ENCODE peak calls at places on chromosome 16, in eight cellular contexts. One of them, this sample, is unnamed.

GRCh38 chr16:75193265-75193650 is 13.7 kb downstream of the CTRB2 start:
- DNase-seq in iPS DF 6.9: no peak
- DNase-seq in A549: no peak
- DNase-seq in stomach: no peak
- DNase-seq in spleen: no peak
- DNase-seq in cardiac muscle cell: no peak
- DNase-seq in mesendoderm: no peak
- DNase-seq in GM23248: no peak
- DNase-seq in this sample: no peak

GRCh38 chr16:6032438-6032837 is 934.8 kb upstream of the EEF2KMT start:
- DNase-seq in iPS DF 6.9: no peak
- DNase-seq in A549: no peak
- DNase-seq in stomach: no peak
- DNase-seq in spleen: no peak
- DNase-seq in cardiac muscle cell: no peak
- DNase-seq in mesendoderm: no peak
- DNase-seq in GM23248: no peak
- DNase-seq in this sample: no peak

GRCh38 chr16:21283521-21284289 is 5.6 kb upstream of the CRYM start:
- DNase-seq in iPS DF 6.9: no peak
- DNase-seq in A549: peak
- DNase-seq in stomach: peak
- DNase-seq in spleen: peak
- DNase-seq in cardiac muscle cell: peak
- DNase-seq in mesendoderm: peak
- DNase-seq in GM23248: peak
- DNase-seq in this sample: peak

GRCh38 chr16:12087901-12088364 is 111.4 kb downstream of the SNX29 start:
- DNase-seq in iPS DF 6.9: no peak
- DNase-seq in A549: no peak
- DNase-seq in stomach: peak
- DNase-seq in spleen: peak
- DNase-seq in cardiac muscle cell: no peak
- DNase-seq in mesendoderm: no peak
- DNase-seq in GM23248: no peak
- DNase-seq in this sample: peak

GRCh38 chr16:51763072-51763658 is 612.1 kb upstream of the SALL1 start:
- DNase-seq in iPS DF 6.9: no peak
- DNase-seq in A549: no peak
- DNase-seq in stomach: no peak
- DNase-seq in spleen: no peak
- DNase-seq in cardiac muscle cell: peak
- DNase-seq in mesendoderm: peak
- DNase-seq in GM23248: no peak
- DNase-seq in this sample: no peak

GRCh38 chr16:80655751-80656150 is 115.0 kb downstream of the DYNLRB2 start:
- DNase-seq in iPS DF 6.9: no peak
- DNase-seq in A549: no peak
- DNase-seq in stomach: no peak
- DNase-seq in spleen: no peak
- DNase-seq in cardiac muscle cell: no peak
- DNase-seq in mesendoderm: no peak
- DNase-seq in GM23248: no peak
- DNase-seq in this sample: no peak

GRCh38 chr16:47467501-47467900 is 6.4 kb downstream of the PHKB start:
- DNase-seq in iPS DF 6.9: no peak
- DNase-seq in A549: no peak
- DNase-seq in stomach: no peak
- DNase-seq in spleen: no peak
- DNase-seq in cardiac muscle cell: no peak
- DNase-seq in mesendoderm: no peak
- DNase-seq in GM23248: no peak
- DNase-seq in this sample: no peak

GRCh38 chr16:50616883-50617629 is 64.1 kb downstream of the SNX20 start:
- DNase-seq in iPS DF 6.9: no peak
- DNase-seq in A549: no peak
- DNase-seq in stomach: peak
- DNase-seq in spleen: no peak
- DNase-seq in cardiac muscle cell: peak
- DNase-seq in mesendoderm: peak
- DNase-seq in GM23248: no peak
- DNase-seq in this sample: no peak

GRCh38 chr16:2516391-2517240 is 2.9 kb downstream of the ATP6V0C start:
- DNase-seq in iPS DF 6.9: no peak
- DNase-seq in A549: no peak
- DNase-seq in stomach: no peak
- DNase-seq in spleen: peak
- DNase-seq in cardiac muscle cell: no peak
- DNase-seq in mesendoderm: no peak
- DNase-seq in GM23248: peak
- DNase-seq in this sample: no peak
- H3K27ac ChIP-seq in iPS DF 6.9: no peak
- H3K27ac ChIP-seq in A549: peak
- H3K27ac ChIP-seq in stomach: peak
- H3K27ac ChIP-seq in spleen: peak
- H3K27ac ChIP-seq in cardiac muscle cell: no peak
- H3K27ac ChIP-seq in mesendoderm: no peak
- H3K27ac ChIP-seq in GM23248: peak
- H3K27ac ChIP-seq in this sample: no peak

GRCh38 chr16:56625140-56625942 is at the start of gene MT1E:
- DNase-seq in iPS DF 6.9: no peak
- DNase-seq in A549: no peak
- DNase-seq in stomach: peak
- DNase-seq in spleen: no peak
- DNase-seq in cardiac muscle cell: peak
- DNase-seq in mesendoderm: peak
- DNase-seq in GM23248: peak
- DNase-seq in this sample: no peak

GRCh38 chr16:56626685-56627084 is 1.1 kb downstream of the MT1E start:
- DNase-seq in iPS DF 6.9: no peak
- DNase-seq in A549: no peak
- DNase-seq in stomach: no peak
- DNase-seq in spleen: no peak
- DNase-seq in cardiac muscle cell: no peak
- DNase-seq in mesendoderm: no peak
- DNase-seq in GM23248: peak
- DNase-seq in this sample: no peak

GRCh38 chr16:56623637-56624036 is 1.9 kb upstream of the MT1E start:
- DNase-seq in iPS DF 6.9: no peak
- DNase-seq in A549: no peak
- DNase-seq in stomach: no peak
- DNase-seq in spleen: no peak
- DNase-seq in cardiac muscle cell: no peak
- DNase-seq in mesendoderm: no peak
- DNase-seq in GM23248: no peak
- DNase-seq in this sample: no peak

GRCh38 chr16:56628486-56629035 is 3.0 kb downstream of the MT1E start:
- DNase-seq in iPS DF 6.9: no peak
- DNase-seq in A549: no peak
- DNase-seq in stomach: no peak
- DNase-seq in spleen: no peak
- DNase-seq in cardiac muscle cell: no peak
- DNase-seq in mesendoderm: no peak
- DNase-seq in GM23248: peak
- DNase-seq in this sample: no peak

DNA sequence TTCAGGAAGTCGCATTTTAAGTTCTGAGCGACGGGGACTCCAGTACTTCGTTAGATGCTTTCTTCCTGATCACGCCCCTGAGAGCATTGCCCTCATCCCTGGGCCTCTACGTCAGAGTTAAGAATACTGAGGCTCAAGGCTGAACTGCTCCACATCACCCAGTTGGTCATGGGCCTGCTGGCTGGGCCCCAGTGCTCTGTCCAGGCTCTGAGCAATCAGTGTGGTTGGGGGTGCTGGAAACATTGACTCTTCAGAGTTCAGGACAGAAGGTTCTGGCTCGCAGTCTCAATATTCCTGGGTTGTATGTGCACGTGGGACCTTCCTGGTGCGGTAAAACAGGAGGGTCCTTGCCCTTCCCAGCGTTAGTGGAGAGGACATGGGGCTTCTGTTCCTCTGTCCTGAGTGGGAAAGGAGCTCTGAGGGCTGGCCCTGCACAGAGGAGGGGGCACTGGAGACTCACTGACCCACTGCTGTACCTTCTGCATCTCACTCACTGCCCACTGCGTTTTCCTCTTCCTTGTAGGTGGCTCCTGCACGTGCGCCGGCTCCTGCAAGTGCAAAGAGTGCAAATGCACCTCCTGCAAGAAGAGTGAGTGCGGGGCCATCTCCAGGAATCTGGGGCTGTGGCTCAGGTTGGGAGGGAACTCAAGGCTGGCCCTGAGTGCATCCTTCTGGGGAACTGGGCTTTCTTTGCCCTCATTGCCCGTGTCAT is 518 bp downstream of the MT1E start:
- DNase-seq in iPS DF 6.9: no peak
- DNase-seq in A549: no peak
- DNase-seq in stomach: no peak
- DNase-seq in spleen: no peak
- DNase-seq in cardiac muscle cell: no peak
- DNase-seq in mesendoderm: no peak
- DNase-seq in GM23248: peak
- DNase-seq in this sample: no peak
- H3K4me3 ChIP-seq in iPS DF 6.9: no peak
- H3K4me3 ChIP-seq in A549: no peak
- H3K4me3 ChIP-seq in stomach: peak
- H3K4me3 ChIP-seq in spleen: peak
- H3K4me3 ChIP-seq in cardiac muscle cell: peak
- H3K4me3 ChIP-seq in mesendoderm: no peak
- H3K4me3 ChIP-seq in GM23248: peak
- H3K4me3 ChIP-seq in this sample: no peak

GRCh38 chr16:4933433-4933832 is 3.5 kb downstream of the PPL start:
- DNase-seq in iPS DF 6.9: no peak
- DNase-seq in A549: no peak
- DNase-seq in stomach: no peak
- DNase-seq in spleen: no peak
- DNase-seq in cardiac muscle cell: no peak
- DNase-seq in mesendoderm: no peak
- DNase-seq in GM23248: no peak
- DNase-seq in this sample: no peak

GRCh38 chr16:4933871-4934395 is 3.0 kb downstream of the PPL start:
- DNase-seq in iPS DF 6.9: no peak
- DNase-seq in A549: no peak
- DNase-seq in stomach: no peak
- DNase-seq in spleen: no peak
- DNase-seq in cardiac muscle cell: no peak
- DNase-seq in mesendoderm: no peak
- DNase-seq in GM23248: no peak
- DNase-seq in this sample: no peak

GRCh38 chr16:4936181-4936990 is 562 bp downstream of the PPL start:
- DNase-seq in iPS DF 6.9: no peak
- DNase-seq in A549: peak
- DNase-seq in stomach: peak
- DNase-seq in spleen: no peak
- DNase-seq in cardiac muscle cell: peak
- DNase-seq in mesendoderm: peak
- DNase-seq in GM23248: peak
- DNase-seq in this sample: no peak

GRCh38 chr16:4935231-4935855 is 1.6 kb downstream of the PPL start:
- DNase-seq in iPS DF 6.9: no peak
- DNase-seq in A549: no peak
- DNase-seq in stomach: peak
- DNase-seq in spleen: no peak
- DNase-seq in cardiac muscle cell: no peak
- DNase-seq in mesendoderm: no peak
- DNase-seq in GM23248: peak
- DNase-seq in this sample: no peak

GRCh38 chr16:4934591-4934990 is 2.4 kb downstream of the PPL start:
- DNase-seq in iPS DF 6.9: no peak
- DNase-seq in A549: no peak
- DNase-seq in stomach: no peak
- DNase-seq in spleen: no peak
- DNase-seq in cardiac muscle cell: no peak
- DNase-seq in mesendoderm: no peak
- DNase-seq in GM23248: no peak
- DNase-seq in this sample: no peak
- H3K27ac ChIP-seq in iPS DF 6.9: no peak
- H3K27ac ChIP-seq in A549: no peak
- H3K27ac ChIP-seq in stomach: no peak
- H3K27ac ChIP-seq in spleen: no peak
- H3K27ac ChIP-seq in cardiac muscle cell: no peak
- H3K27ac ChIP-seq in mesendoderm: no peak
- H3K27ac ChIP-seq in GM23248: no peak
- H3K27ac ChIP-seq in this sample: no peak

GRCh38 chr16:86758932-86759331 is 180.6 kb downstream of the FOXL1 start:
- DNase-seq in iPS DF 6.9: no peak
- DNase-seq in A549: no peak
- DNase-seq in stomach: no peak
- DNase-seq in spleen: peak
- DNase-seq in cardiac muscle cell: no peak
- DNase-seq in mesendoderm: no peak
- DNase-seq in GM23248: no peak
- DNase-seq in this sample: no peak

GRCh38 chr16:86762035-86762550 is 183.7 kb downstream of the FOXL1 start:
- DNase-seq in iPS DF 6.9: no peak
- DNase-seq in A549: no peak
- DNase-seq in stomach: no peak
- DNase-seq in spleen: peak
- DNase-seq in cardiac muscle cell: no peak
- DNase-seq in mesendoderm: no peak
- DNase-seq in GM23248: no peak
- DNase-seq in this sample: no peak

GRCh38 chr16:86764551-86764950 is 186.2 kb downstream of the FOXL1 start:
- DNase-seq in iPS DF 6.9: no peak
- DNase-seq in A549: no peak
- DNase-seq in stomach: no peak
- DNase-seq in spleen: peak
- DNase-seq in cardiac muscle cell: no peak
- DNase-seq in mesendoderm: no peak
- DNase-seq in GM23248: no peak
- DNase-seq in this sample: no peak

GRCh38 chr16:86763819-86764218 is 185.5 kb downstream of the FOXL1 start:
- DNase-seq in iPS DF 6.9: no peak
- DNase-seq in A549: no peak
- DNase-seq in stomach: no peak
- DNase-seq in spleen: peak
- DNase-seq in cardiac muscle cell: no peak
- DNase-seq in mesendoderm: no peak
- DNase-seq in GM23248: peak
- DNase-seq in this sample: no peak

DNA sequence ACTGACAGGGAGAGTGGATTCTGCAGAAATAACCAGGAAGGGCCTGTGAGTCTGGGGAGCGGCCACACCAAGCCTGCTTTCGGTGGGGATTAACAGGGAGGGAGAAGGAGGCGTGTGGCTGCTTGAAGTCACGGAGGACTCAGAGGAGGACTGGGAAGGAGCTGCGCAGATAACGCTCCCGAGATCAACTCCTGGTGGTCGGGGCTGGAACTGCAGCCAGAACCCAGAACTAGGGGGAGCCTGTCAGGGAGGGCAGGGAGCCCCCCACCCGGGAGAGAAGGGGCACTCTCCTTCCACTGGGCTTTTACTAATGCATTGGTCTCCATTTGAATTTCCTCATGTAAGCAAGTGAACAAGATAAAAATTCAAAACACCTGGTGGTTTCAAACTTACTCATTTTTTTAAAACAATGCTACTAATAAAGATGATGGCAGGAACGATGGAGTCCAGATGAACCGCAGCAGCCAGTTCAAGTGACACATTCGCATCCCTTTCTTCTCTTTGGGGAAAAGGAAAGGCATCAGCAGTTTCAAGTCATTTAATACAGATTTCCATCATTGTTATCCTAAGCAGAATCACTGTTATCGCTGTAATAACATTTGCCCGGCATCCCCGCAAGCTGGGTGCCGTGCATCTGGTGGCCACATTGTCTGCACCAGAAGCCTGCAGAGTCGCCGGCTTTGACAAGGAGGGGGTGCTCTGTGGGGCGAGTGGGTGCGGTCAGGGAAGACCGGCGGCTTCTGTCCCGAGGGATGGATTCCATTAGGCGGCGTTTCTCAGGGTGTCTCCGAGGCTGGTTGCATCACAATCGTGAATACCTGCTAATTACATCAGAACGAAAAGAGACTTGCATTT is 183.0 kb downstream of the FOXL1 start:
- DNase-seq in iPS DF 6.9: peak
- DNase-seq in A549: peak
- DNase-seq in stomach: peak
- DNase-seq in spleen: peak
- DNase-seq in cardiac muscle cell: peak
- DNase-seq in mesendoderm: peak
- DNase-seq in GM23248: peak
- DNase-seq in this sample: peak
- H3K4me3 ChIP-seq in iPS DF 6.9: no peak
- H3K4me3 ChIP-seq in A549: peak
- H3K4me3 ChIP-seq in stomach: no peak
- H3K4me3 ChIP-seq in spleen: no peak
- H3K4me3 ChIP-seq in cardiac muscle cell: no peak
- H3K4me3 ChIP-seq in mesendoderm: no peak
- H3K4me3 ChIP-seq in GM23248: peak
- H3K4me3 ChIP-seq in this sample: no peak